ENCODE peak calls at places on chromosomes 12 and 14, in six cellular contexts. X is uterus; B is AG04450; O is naive thymus-derived CD4-positive, alpha-beta T cell; C is fibroblast of lung; L is neural progenitor cell. A is an unnamed sample.

GRCh38 chr14:88104710-88105109 is 99.8 kb downstream of the GPR65 start:
- DNase-seq in L (no peak), X (no peak), O (no peak), B (no peak), C (no peak), A (no peak)

GRCh38 chr12:71938728-71939385 is at the start of gene TPH2:
- DNase-seq in L (peak; percentile 94), X (no peak), C (peak; percentile 56), B (no peak), O (peak; percentile 32), A (peak; percentile 8)

GRCh38 chr12:124020398-124021024 is 47.5 kb downstream of the ZNF664 start:
- DNase-seq in L (no peak), X (peak; percentile 57), O (no peak), B (no peak), C (no peak), A (no peak)

GRCh38 chr12:131226345-131227265 is 272.9 kb downstream of the ADGRD1 start:
- DNase-seq in C (no peak), B (no peak), L (no peak), X (no peak), O (no peak), A (no peak)

GRCh38 chr14:33642641-33643342 is 308.1 kb downstream of the EGLN3 start:
- DNase-seq in B (no peak), X (no peak), C (peak; percentile 81), O (no peak), L (peak; percentile 25), A (no peak)

GRCh38 chr14:64910847-64911495 is 3.3 kb upstream of the CHURC1 start:
- DNase-seq in X (no peak), O (no peak), B (peak; percentile 13), L (peak; percentile 42), C (peak; percentile 32), A (no peak)

GRCh38 chr14:77318006-77318553 is 2.6 kb downstream of the POMT2 start:
- DNase-seq in B (no peak), X (no peak), O (no peak), L (no peak), C (no peak), A (no peak)

GRCh38 chr14:51205486-51205885 is 34.6 kb upstream of the TMX1 start:
- DNase-seq in B (no peak), C (no peak), O (no peak), X (no peak), L (no peak), A (no peak)

GRCh38 chr12:53097564-53098353 is at the start of gene IGFBP6:
- DNase-seq in O (peak; percentile 55), L (peak; percentile 74), X (peak; percentile 66), C (peak; percentile 64), B (no peak), A (peak; percentile 52)

GRCh38 chr12:95790912-95791849 is 617 bp upstream of the NTN4 start:
- DNase-seq in B (no peak), O (peak; percentile 29), L (peak; percentile 57), C (peak; percentile 15), X (no peak), A (peak; percentile 40)

GRCh38 chr14:71319646-71320045 is 412.4 kb downstream of the PCNX1 start:
- DNase-seq in O (no peak), X (peak; percentile 17), B (no peak), C (no peak), L (peak; percentile 35), A (no peak)

GRCh38 chr14:61561657-61562276 is 133.5 kb upstream of the HIF1A start:
- DNase-seq in O (no peak), B (peak; percentile 96), L (no peak), C (peak; percentile 100), X (peak; percentile 80), A (no peak)

GRCh38 chr12:111434680-111435338 is 29.1 kb downstream of the SH2B3 start:
- DNase-seq in X (peak; percentile 74), L (no peak), B (no peak), O (peak; percentile 75), C (peak; percentile 76), A (peak; percentile 81)

GRCh38 chr14:52338282-52338681 is 24.2 kb downstream of the PTGER2 start:
- DNase-seq in L (no peak), C (peak; percentile 76), X (no peak), O (no peak), B (no peak), A (no peak)

GRCh38 chr12:80412343-80412953 is 31.6 kb upstream of the PTPRQ start:
- DNase-seq in C (peak; percentile 52), X (no peak), B (peak; percentile 30), L (peak; percentile 83), O (no peak), A (no peak)

GRCh38 chr12:31037921-31038320 is 35.7 kb upstream of the DDX11 start:
- DNase-seq in B (no peak), C (no peak), O (no peak), L (no peak), X (no peak), A (no peak)

GRCh38 chr12:462936-463705 is 3.4 kb downstream of the B4GALNT3 start:
- DNase-seq in L (no peak), C (peak; percentile 42), B (no peak), O (no peak), X (no peak), A (no peak)

GRCh38 chr12:82694970-82695369 is 8.3 kb downstream of the TMTC2 start:
- DNase-seq in X (no peak), O (no peak), B (no peak), C (peak; percentile 53), L (no peak), A (no peak)

GRCh38 chr14:68506021-68506644 is 286.7 kb downstream of the ZFP36L1 start:
- DNase-seq in L (peak; percentile 26), O (no peak), C (peak; percentile 87), X (peak; percentile 24), B (no peak), A (no peak)

GRCh38 chr14:99575043-99576023 is 28.7 kb downstream of the CCDC85C start:
- DNase-seq in L (no peak), X (no peak), B (no peak), C (peak; percentile 53), O (no peak), A (no peak)

GRCh38 chr14:59632381-59632780 is 55.8 kb upstream of the CCDC175 start:
- DNase-seq in X (no peak), O (no peak), C (peak; percentile 7), B (no peak), L (peak; percentile 74), A (no peak)

GRCh38 chr14:100592972-100593371 is 5.8 kb upstream of the BEGAIN start:
- DNase-seq in X (no peak), C (no peak), B (no peak), L (no peak), O (no peak), A (no peak)

GRCh38 chr12:66176105-66176504 is 6.3 kb upstream of the TMBIM4 start:
- DNase-seq in O (no peak), X (no peak), L (no peak), B (no peak), C (no peak), A (no peak)

GRCh38 chr12:49548822-49549648 is 10.2 kb downstream of the KCNH3 start:
- DNase-seq in X (no peak), B (no peak), C (peak; percentile 28), O (no peak), L (peak; percentile 75), A (no peak)

GRCh38 chr12:12219664-12220063 is 47.2 kb downstream of the LRP6 start:
- DNase-seq in C (no peak), O (no peak), B (no peak), L (no peak), X (no peak), A (no peak)

GRCh38 chr14:89015016-89015415 is 190.6 kb downstream of the TTC8 start:
- DNase-seq in O (no peak), L (no peak), C (no peak), B (no peak), X (no peak), A (no peak)

GRCh38 chr14:80958258-80958657 is 2.8 kb downstream of the TSHR start:
- DNase-seq in B (no peak), X (no peak), C (no peak), L (no peak), O (no peak), A (no peak)

GRCh38 chr12:20372326-20373097 is 4.2 kb downstream of the PDE3A start:
- DNase-seq in L (no peak), O (no peak), C (no peak), X (no peak), B (no peak), A (no peak)

GRCh38 chr14:85342858-85343607 is 186.9 kb upstream of the FLRT2 start:
- DNase-seq in C (no peak), X (no peak), B (no peak), O (no peak), L (no peak), A (no peak)
- H3K9me3 ChIP-seq in C (no peaks in the 10 kb centered on the region), X (no peaks in the 10 kb centered on the region), B (no peaks in the 10 kb centered on the region), O (no peaks in the 10 kb centered on the region), L (no peaks in the 10 kb centered on the region), A (no peaks in the 10 kb centered on the region)

DNA sequence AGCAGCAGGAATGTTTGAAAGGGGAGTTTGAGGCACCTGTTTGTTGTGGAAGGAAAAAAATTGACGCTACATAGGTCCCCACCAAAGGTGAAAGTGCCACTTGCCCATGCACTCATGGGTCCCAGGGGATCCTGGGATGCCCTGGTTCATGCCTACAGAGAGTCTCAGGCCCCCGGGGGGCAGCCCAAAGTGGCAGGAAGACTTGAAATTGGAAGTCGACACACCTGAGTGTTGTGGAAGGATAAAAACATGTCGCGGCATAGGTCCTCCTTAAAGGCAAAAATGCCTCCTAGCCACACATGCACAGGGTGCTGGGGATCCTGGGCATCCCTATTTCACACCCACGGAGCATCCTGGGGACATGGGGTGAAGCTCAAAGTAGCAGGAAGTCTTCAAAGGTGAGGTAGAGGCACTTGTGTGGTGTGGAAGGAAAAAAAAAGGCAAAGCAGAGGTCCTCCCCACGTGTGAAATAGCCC is 576.1 kb downstream of the ALG10 start:
- DNase-seq in B (no peak), C (no peak), X (no peak), L (no peak), O (no peak), A (no peak)
- H3K9me3 ChIP-seq in B (peaks cover 80% of the 10 kb centered on the region), C (no peaks in the 10 kb centered on the region), X (no peaks in the 10 kb centered on the region), L (peaks cover 21% of the 10 kb centered on the region), O (no peaks in the 10 kb centered on the region), A (peaks cover 5% of the 10 kb centered on the region)

DNA sequence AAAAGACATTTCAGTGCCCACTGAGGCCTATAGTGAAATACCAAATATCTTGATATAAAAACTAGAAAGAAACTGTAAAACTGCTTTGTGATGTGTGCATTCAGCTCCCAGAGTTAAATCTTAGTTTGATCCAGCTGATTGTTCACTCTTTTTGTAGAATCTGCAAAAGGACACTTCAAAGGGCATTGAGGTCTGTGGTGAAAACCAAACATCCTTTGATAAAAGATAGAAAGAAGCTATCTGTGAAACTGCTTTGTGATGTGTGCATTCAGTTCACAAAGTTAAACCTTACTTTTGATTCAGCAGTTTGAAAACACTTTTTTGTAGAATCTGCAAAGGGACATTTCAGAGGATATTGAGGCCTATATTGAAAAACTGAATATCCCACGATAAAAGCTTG is 290.7 kb upstream of the ALG10B start:
- DNase-seq in B (no peak), C (no peak), X (no peak), L (no peak), O (no peak), A (no peak)
- H3K9me3 ChIP-seq in B (peaks cover 3% of the 10 kb centered on the region), C (no peaks in the 10 kb centered on the region), X (peaks cover 4% of the 10 kb centered on the region), L (peaks cover 25% of the 10 kb centered on the region), O (no peaks in the 10 kb centered on the region), A (peaks cover 11% of the 10 kb centered on the region)

GRCh38 chr12:50584135-50584534 is 79.3 kb downstream of the DIP2B start:
- DNase-seq in X (no peak), O (no peak), B (no peak), C (no peak), L (no peak), A (no peak)

GRCh38 chr12:50580436-50580835 is 75.7 kb downstream of the DIP2B start:
- DNase-seq in L (no peak), B (no peak), O (no peak), X (no peak), C (no peak), A (no peak)

GRCh38 chr12:50579757-50580267 is 75.0 kb downstream of the DIP2B start:
- DNase-seq in L (no peak), C (peak; percentile 57), B (no peak), O (no peak), X (no peak), A (no peak)

GRCh38 chr12:50581226-50582184 is 76.7 kb downstream of the DIP2B start:
- DNase-seq in X (no peak), B (no peak), L (peak; percentile 17), C (peak; percentile 98), O (no peak), A (no peak)
- H3K9me3 ChIP-seq in X (no peaks in the 10 kb centered on the region), B (no peaks in the 10 kb centered on the region), L (no peaks in the 10 kb centered on the region), C (no peaks in the 10 kb centered on the region), O (no peaks in the 10 kb centered on the region), A (no peaks in the 10 kb centered on the region)

A was measured in T-helper 17 cell.